ENCODE peak calls at places on chromosomes 4 and X, in ten cellular contexts. L, U, S, F, X, D, Z, V, W and P are unnamed samples.

GRCh38 chr4:112379306-112379705 is 82.1 kb downstream of the ALPK1 start:
- DNase-seq in L (no peak), U (no peak), S (peak), F (no peak), X (no peak), D (peak), Z (no peak), V (no peak), W (peak), P (no peak)

GRCh38 chrX:48937065-48937907 is 18.5 kb upstream of the PIM2 start:
- DNase-seq in L (peak), U (peak), S (peak), F (no peak), X (no peak), D (no peak), Z (peak), V (peak), W (peak), P (no peak)

GRCh38 chr4:75028196-75028854 is 95.4 kb downstream of the PARM1 start:
- DNase-seq in L (no peak), U (no peak), S (no peak), F (no peak), X (no peak), D (no peak), Z (no peak), V (peak), W (no peak), P (no peak)

GRCh38 chrX:3134316-3134715 is 93.0 kb downstream of the ARSF start:
- DNase-seq in L (no peak), U (no peak), S (no peak), F (no peak), X (no peak), D (no peak), Z (no peak), V (no peak), W (no peak), P (no peak)

GRCh38 chr4:63348735-63349673 is 1060.2 kb downstream of the TECRL start:
- DNase-seq in L (no peak), U (no peak), S (no peak), F (no peak), X (no peak), D (no peak), Z (no peak), V (peak), W (no peak), P (no peak)

GRCh38 chrX:101407167-101407747 is 468 bp downstream of the GLA start:
- DNase-seq in L (no peak), U (no peak), S (no peak), F (no peak), X (no peak), D (no peak), Z (no peak), V (no peak), W (peak), P (no peak)

GRCh38 chr4:148330724-148331123 is 111.5 kb downstream of the NR3C2 start:
- DNase-seq in L (no peak), U (no peak), S (no peak), F (no peak), X (no peak), D (no peak), Z (no peak), V (no peak), W (no peak), P (peak)

GRCh38 chrX:6226646-6227444 is 1.8 kb downstream of the NLGN4X start:
- DNase-seq in L (no peak), U (no peak), S (peak), F (no peak), X (no peak), D (peak), Z (peak), V (no peak), W (peak), P (no peak)

GRCh38 chrX:24340501-24340900 is 19.9 kb upstream of the SUPT20HL1 start:
- DNase-seq in L (no peak), U (no peak), S (no peak), F (no peak), X (no peak), D (no peak), Z (no peak), V (no peak), W (no peak), P (no peak)

GRCh38 chr4:173509031-173510001 is 20.7 kb downstream of the HAND2 start:
- DNase-seq in L (no peak), U (no peak), S (peak), F (no peak), X (no peak), D (no peak), Z (peak), V (no peak), W (peak), P (peak)

GRCh38 chrX:68365356-68365755 is 67.9 kb downstream of the OPHN1 start:
- DNase-seq in L (no peak), U (no peak), S (no peak), F (no peak), X (no peak), D (no peak), Z (no peak), V (no peak), W (no peak), P (no peak)

GRCh38 chrX:40082447-40083119 is 15.2 kb downstream of the BCOR start:
- DNase-seq in L (peak), U (no peak), S (no peak), F (no peak), X (no peak), D (no peak), Z (peak), V (no peak), W (peak), P (no peak)

GRCh38 chr4:85979276-85979675 is 380.6 kb downstream of the MAPK10 start:
- DNase-seq in L (no peak), U (no peak), S (no peak), F (no peak), X (no peak), D (no peak), Z (no peak), V (no peak), W (no peak), P (no peak)

GRCh38 chr4:66430856-66431255 is 760.6 kb upstream of the EPHA5 start:
- DNase-seq in L (no peak), U (no peak), S (peak), F (no peak), X (peak), D (peak), Z (no peak), V (no peak), W (peak), P (no peak)

GRCh38 chr4:27123769-27124124 is 263.1 kb downstream of the STIM2 start:
- DNase-seq in L (no peak), U (no peak), S (no peak), F (no peak), X (no peak), D (no peak), Z (no peak), V (no peak), W (peak), P (no peak)

GRCh38 chr4:27121830-27122229 is 261.2 kb downstream of the STIM2 start:
- DNase-seq in L (no peak), U (no peak), S (no peak), F (no peak), X (no peak), D (no peak), Z (no peak), V (no peak), W (peak), P (no peak)

GRCh38 chr4:27117453-27117852 is 256.8 kb downstream of the STIM2 start:
- DNase-seq in L (no peak), U (no peak), S (no peak), F (no peak), X (no peak), D (no peak), Z (no peak), V (no peak), W (peak), P (no peak)

GRCh38 chr4:27128431-27128830 is 267.8 kb downstream of the STIM2 start:
- DNase-seq in L (no peak), U (no peak), S (peak), F (no peak), X (no peak), D (no peak), Z (no peak), V (no peak), W (peak), P (no peak)

DNA sequence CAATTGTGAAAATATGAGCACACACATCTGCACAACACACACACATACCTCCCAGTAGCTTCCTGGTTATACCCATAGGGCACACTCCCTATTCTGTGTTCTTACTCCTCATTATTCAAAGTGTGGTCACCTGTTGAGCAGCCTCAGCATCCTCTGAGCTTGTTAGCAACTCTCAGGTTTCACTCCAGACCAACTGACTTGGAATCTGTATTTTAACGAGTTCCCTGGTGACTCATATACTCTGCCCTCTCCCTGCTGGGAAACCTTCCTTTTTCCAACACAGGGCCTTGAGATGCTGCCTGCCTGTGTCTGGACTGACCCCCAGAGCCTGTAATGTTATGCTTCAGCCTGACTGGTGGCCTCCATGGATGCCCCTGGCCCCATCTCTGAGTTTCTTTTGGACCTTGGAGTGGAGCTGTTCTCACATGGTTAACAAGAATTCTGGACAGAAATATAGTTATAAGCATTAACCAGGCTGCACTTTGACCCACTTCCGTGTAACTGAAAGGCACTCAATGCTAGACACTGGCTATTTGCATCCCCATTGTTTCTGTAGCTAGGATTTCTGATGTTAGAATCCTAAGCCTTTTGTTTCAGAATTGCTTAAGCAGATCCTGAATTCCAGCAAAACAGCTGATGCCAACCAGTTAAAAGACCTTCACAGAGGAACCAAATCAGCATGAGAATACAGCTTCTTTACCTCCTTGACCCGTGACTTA is 262.6 kb downstream of the STIM2 start:
- DNase-seq in L (no peak), U (no peak), S (peak), F (peak), X (peak), D (peak), Z (no peak), V (no peak), W (peak), P (no peak)
- H3K27ac ChIP-seq in L (no peak), U (no peak), S (no peak), F (no peak), X (no peak), D (peak), Z (no peak), V (no peak), W (peak), P (no peak)

GRCh38 chr4:2937146-2937857 is 25.9 kb downstream of the NOP14 start:
- DNase-seq in L (peak), U (no peak), S (peak), F (peak), X (peak), D (no peak), Z (peak), V (peak), W (peak), P (peak)
- H3K27ac ChIP-seq in L (no peak), U (no peak), S (no peak), F (peak), X (peak), D (no peak), Z (no peak), V (peak), W (no peak), P (no peak)

GRCh38 chr4:108878781-108879180 is 115.9 kb upstream of the ETNPPL start:
- DNase-seq in L (no peak), U (no peak), S (no peak), F (no peak), X (no peak), D (no peak), Z (no peak), V (no peak), W (no peak), P (no peak)
- H3K27ac ChIP-seq in L (no peak), U (no peak), S (no peak), F (no peak), X (no peak), D (no peak), Z (no peak), V (no peak), W (no peak), P (no peak)

DNA sequence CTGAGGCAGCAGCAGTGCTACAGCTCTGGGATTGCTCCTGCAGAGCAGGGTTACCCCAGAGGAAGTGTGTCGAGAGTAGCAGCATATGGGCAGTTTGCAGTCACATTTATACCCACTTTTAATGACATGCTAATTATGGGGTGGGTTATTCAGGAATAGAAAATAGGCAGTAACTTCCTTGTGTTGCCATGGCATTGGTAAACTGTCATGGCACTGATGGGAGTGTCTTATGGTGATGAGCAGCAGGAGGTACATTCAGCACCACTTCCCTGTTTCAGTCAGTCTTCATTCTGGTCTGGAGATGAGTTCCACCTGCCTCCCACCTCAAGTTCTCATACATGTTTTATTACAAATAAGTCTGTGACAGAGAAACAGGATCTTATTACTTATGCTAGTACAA is 38.5 kb upstream of the DCLK2 start:
- DNase-seq in L (no peak), U (no peak), S (no peak), F (no peak), X (no peak), D (no peak), Z (no peak), V (no peak), W (no peak), P (no peak)
- H3K27ac ChIP-seq in L (no peak), U (no peak), S (no peak), F (no peak), X (no peak), D (no peak), Z (no peak), V (no peak), W (no peak), P (no peak)